ENCODE peak calls at places on chromosomes 5 and 9, in four cellular contexts. V is WTC11, S is SK-N-SH, T is H1. G is an unnamed sample.

GRCh38 chr5:90287031-90287430 is 122.5 kb downstream of the CETN3 start:
- DNase-seq in V (no peak), S (no peak), T (no peak), G (no peak)

GRCh38 chr9:107983191-107983603 is 493.6 kb upstream of the KLF4 start:
- DNase-seq in V (no peak), S (no peak), T (no peak), G (no peak)

GRCh38 chr5:39411051-39411450 is 13.7 kb downstream of the DAB2 start:
- DNase-seq in V (no peak), S (no peak), T (no peak), G (no peak)

GRCh38 chr9:37412431-37413151 is 9.9 kb upstream of the GRHPR start:
- DNase-seq in V (no peak), S (no peak), T (no peak), G (no peak)

GRCh38 chr9:114655689-114656088 is 1.9 kb downstream of the TEX53 start:
- DNase-seq in V (no peak), S (no peak), T (no peak), G (no peak)

GRCh38 chr5:125054106-125054505 is 307.7 kb upstream of the ZNF608 start:
- DNase-seq in V (no peak), S (no peak), T (no peak), G (no peak)

GRCh38 chr5:159921721-159922120 is 5.4 kb downstream of the ADRA1B start:
- DNase-seq in V (no peak), S (no peak), T (no peak), G (no peak)

GRCh38 chr9:137878957-137879555 is 1.5 kb downstream of the CACNA1B start:
- DNase-seq in V (no peak), S (peak), T (no peak), G (no peak)

GRCh38 chr9:14156046-14156445 is 157.9 kb downstream of the NFIB start:
- DNase-seq in V (no peak), S (no peak), T (no peak), G (no peak)

GRCh38 chr5:176609724-176610429 is at the start of gene GPRIN1:
- DNase-seq in V (peak), S (peak), T (no peak), G (peak)

GRCh38 chr9:136194540-136194939 is 10.4 kb downstream of the LHX3 start:
- DNase-seq in V (no peak), S (no peak), T (no peak), G (no peak)

GRCh38 chr9:19975499-19975898 is 186.7 kb upstream of the SLC24A2 start:
- DNase-seq in V (no peak), S (no peak), T (no peak), G (no peak)

GRCh38 chr5:142491260-142491659 is 166.4 kb upstream of the SPRY4 start:
- DNase-seq in V (no peak), S (no peak), T (no peak), G (no peak)

GRCh38 chr5:142495561-142495960 is 170.7 kb upstream of the SPRY4 start:
- DNase-seq in V (no peak), S (no peak), T (no peak), G (no peak)

GRCh38 chr5:142494119-142494518 is 169.3 kb upstream of the SPRY4 start:
- DNase-seq in V (no peak), S (no peak), T (no peak), G (no peak)

GRCh38 chr5:142491679-142492078 is 166.9 kb upstream of the SPRY4 start:
- DNase-seq in V (no peak), S (no peak), T (no peak), G (no peak)

DNA sequence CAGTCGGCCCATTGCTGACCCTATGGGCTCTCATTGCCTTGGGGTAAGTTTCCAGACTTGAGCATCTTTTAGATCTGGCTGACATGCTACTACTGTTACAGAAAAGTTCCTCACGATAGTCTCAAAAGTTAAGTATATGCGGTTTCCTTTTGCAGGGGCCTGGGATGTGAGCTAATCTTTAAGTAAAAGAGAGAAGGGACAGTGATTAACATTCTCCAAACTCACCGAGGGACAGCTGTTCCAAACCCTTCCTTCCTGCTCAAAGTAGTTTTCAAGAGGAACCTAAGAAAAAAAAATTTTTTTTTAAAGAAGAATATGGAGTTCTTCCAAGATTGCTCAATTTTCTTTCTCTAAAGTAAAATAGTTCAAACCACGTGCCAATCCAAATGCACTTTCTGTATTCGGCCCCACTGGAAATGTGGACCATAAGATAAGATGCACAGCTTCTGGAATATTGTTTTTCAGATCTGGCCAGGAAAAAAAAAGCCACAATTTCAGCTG is 168.0 kb upstream of the SPRY4 start:
- DNase-seq in V (no peak), S (no peak), T (no peak), G (no peak)
- TF ChIP-seq TEAD4 in V (no peak), S (no peak), T (no peak), G (no peak)

GRCh38 chr9:78295731-78296130 is 1.2 kb upstream of the PSAT1 start:
- DNase-seq in V (no peak), S (no peak), T (no peak), G (no peak)

GRCh38 chr9:78295177-78295575 is 1.7 kb upstream of the PSAT1 start:
- DNase-seq in V (no peak), S (no peak), T (no peak), G (no peak)

GRCh38 chr9:78296208-78296892 is 575 bp upstream of the PSAT1 start:
- DNase-seq in V (peak), S (peak), T (no peak), G (no peak)

GRCh38 chr9:78292716-78293497 is 4.0 kb upstream of the PSAT1 start:
- DNase-seq in V (no peak), S (no peak), T (no peak), G (no peak)

DNA sequence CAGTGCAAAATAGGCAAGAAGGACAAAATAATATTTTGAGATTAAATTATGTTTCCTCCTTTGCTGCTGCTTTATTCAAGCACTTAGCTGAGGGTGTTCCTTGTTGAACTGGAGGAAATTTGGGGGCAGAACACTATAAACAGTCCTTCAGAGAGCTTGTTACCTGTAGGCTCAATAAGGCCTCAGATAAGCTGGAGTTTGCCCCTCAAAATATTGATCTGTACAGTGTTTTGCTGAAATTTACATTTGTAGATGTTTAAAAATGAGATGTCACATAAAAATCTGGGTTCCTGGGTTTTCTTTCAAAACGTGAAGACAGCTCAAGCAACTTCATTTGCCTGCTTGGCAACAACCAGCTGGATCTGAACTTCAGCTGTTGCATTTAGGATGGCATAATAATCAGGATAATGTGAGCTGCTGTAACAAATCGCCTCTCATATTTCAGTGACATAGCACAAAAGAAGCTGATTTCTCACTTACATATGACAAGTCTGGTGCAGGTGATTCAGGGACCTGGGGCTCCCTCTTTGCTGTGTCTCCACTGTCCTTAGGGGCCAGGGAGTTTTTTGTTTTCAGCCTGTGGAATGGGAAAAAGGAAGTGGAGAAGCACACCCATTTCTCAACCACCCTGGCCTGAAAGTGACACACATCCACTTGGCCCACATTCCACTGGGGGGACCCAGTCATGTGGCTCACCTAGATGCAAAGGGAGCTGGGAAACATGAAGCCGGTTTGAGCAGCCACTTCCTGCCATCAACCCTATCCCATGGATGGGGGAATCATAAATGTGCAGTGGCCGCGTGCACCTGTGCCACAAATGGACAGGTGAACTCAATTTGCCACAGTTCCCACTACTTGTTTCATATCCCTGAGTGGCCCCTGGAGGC is 2.4 kb upstream of the PSAT1 start:
- DNase-seq in V (no peak), S (no peak), T (no peak), G (no peak)
- TF ChIP-seq TEAD4 in V (no peak), S (no peak), T (peak), G (no peak)

DNA sequence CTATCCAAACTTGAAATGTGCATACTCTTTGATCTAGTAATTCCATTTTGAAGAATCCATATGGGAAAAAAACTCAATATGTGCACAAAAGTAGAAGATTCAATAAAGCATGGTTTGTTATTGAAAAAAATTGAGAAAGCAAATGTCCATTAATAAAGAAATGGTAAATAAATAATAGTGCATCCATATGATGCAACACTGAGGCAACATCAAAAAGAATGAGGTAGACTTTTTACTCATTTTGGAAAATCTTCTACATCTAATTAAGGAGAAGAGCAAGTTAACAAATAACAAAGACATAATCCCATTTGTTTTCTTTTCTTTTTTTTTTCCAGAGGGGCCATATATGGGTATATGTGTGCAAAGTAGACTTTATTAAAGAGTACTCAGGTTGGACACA is 52.5 kb upstream of the FST start:
- DNase-seq in V (no peak), S (no peak), T (no peak), G (no peak)
- TF ChIP-seq TEAD4 in V (no peak), S (no peak), T (no peak), G (no peak)

GRCh38 chr9:109418827-109419226 is 79.3 kb downstream of the PTPN3 start:
- DNase-seq in V (no peak), S (no peak), T (no peak), G (no peak)
- TF ChIP-seq TEAD4 in V (no peak), S (no peak), T (no peak), G (no peak)

GRCh38 chr9:130467371-130467770 is 22.6 kb downstream of the ASS1 start:
- DNase-seq in V (no peak), S (no peak), T (no peak), G (no peak)
- TF ChIP-seq TEAD4 in V (no peak), S (no peak), T (no peak), G (no peak)

DNA sequence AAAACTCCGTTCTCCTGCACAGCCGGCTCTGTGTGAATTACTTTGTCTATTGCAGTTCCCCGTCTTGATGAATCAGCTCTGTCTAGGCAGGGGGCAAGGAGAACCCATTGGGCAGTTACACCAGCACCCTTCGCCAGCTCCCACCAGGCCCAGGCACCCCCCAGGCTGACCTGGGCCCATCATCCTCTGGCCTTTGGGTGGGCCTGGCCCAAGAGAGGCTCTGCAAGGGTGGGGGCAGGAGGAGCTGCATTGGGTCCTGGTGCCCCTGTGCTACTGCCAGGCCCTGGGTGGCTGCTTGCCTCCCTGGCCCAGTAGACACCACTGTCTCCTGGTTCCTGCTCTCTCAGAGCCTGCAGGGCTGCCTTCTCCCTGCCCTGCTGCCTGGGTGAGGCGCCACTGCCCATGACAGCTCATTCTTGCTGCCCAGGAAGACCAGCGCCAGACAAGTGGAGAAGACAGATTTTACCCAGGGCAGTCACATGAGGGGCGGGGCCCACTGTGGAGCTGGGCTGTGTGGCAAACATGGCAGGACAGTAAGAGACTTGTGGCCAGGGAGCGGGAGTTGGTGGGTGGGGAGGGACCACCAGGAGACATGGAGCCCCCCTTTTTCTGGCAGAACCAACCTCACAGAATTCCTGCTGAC is 67.3 kb downstream of the MRPL36 start:
- DNase-seq in V (no peak), S (peak), T (no peak), G (no peak)
- TF ChIP-seq TEAD4 in V (no peak), S (no peak), T (no peak), G (no peak)